ENCODE peak calls at places on chromosome 1, in six cellular contexts. C is neural progenitor cell, Q is hepatocyte, S is GM23248, T is H1, F is endothelial cell of umbilical vein. P is an unnamed sample. For H4K20me1, the result is how much of the 10 kb centered on the place peaks cover.

GRCh38 chr1:9247894-9248293 is 13.3 kb downstream of the H6PD start:
- DNase-seq in T (no peak), S (no peak), C (no peak), Q (no peak), F (no peak), P (no peak)

GRCh38 chr1:112317556-112317955 is 78.5 kb upstream of the CTTNBP2NL start:
- DNase-seq in C (no peak), Q (peak), T (no peak), S (peak), F (peak), P (peak)

GRCh38 chr1:204408074-204408507 is 3.5 kb downstream of the PPP1R15B start:
- DNase-seq in T (no peak), F (peak), C (peak), S (peak), Q (peak), P (peak)

GRCh38 chr1:79323240-79324025 is 316.9 kb upstream of the ADGRL4 start:
- DNase-seq in C (no peak), S (peak), F (peak), Q (peak), T (no peak), P (peak)

GRCh38 chr1:168520052-168520751 is 23.6 kb downstream of the XCL2 start:
- DNase-seq in C (peak), Q (no peak), S (no peak), T (no peak), F (no peak), P (no peak)

GRCh38 chr1:58324551-58324950 is 222.0 kb downstream of the OMA1 start:
- DNase-seq in F (no peak), C (no peak), T (no peak), Q (no peak), S (no peak), P (no peak)

GRCh38 chr1:187121661-187122060 is 292.9 kb downstream of the PLA2G4A start:
- DNase-seq in Q (no peak), T (no peak), S (no peak), C (no peak), F (no peak), P (no peak)

GRCh38 chr1:207740224-207740623 is 11.6 kb upstream of the CD46 start:
- DNase-seq in C (no peak), Q (no peak), F (no peak), T (no peak), S (no peak), P (no peak)

GRCh38 chr1:22591576-22591975 is 28.3 kb downstream of the EPHA8 start:
- DNase-seq in Q (no peak), C (no peak), S (no peak), F (no peak), T (no peak), P (no peak)

GRCh38 chr1:12472798-12473551 is 145.0 kb downstream of the DHRS3 start:
- DNase-seq in T (no peak), S (no peak), Q (peak), C (no peak), F (no peak), P (peak)

GRCh38 chr1:236457775-236458174 is 63.7 kb downstream of the EDARADD start:
- DNase-seq in F (no peak), Q (no peak), C (no peak), S (no peak), T (no peak), P (no peak)

GRCh38 chr1:53625049-53625448 is 113.9 kb downstream of the GLIS1 start:
- DNase-seq in C (no peak), S (peak), Q (no peak), T (no peak), F (no peak), P (peak)

GRCh38 chr1:84847253-84848247 is 45.5 kb downstream of the LPAR3 start:
- DNase-seq in C (no peak), S (peak), F (peak), T (no peak), Q (peak), P (peak)

GRCh38 chr1:186094170-186094569 is 280.9 kb downstream of the TPR start:
- DNase-seq in Q (no peak), T (no peak), C (no peak), F (peak), S (peak), P (peak)

GRCh38 chr1:161390559-161390858 is 22.8 kb upstream of the CFAP126 start:
- DNase-seq in C (no peak), T (no peak), Q (no peak), S (no peak), F (no peak), P (no peak)

GRCh38 chr1:212514782-212515181 is 82.1 kb downstream of the NENF start:
- DNase-seq in Q (peak), T (no peak), S (peak), F (no peak), C (peak), P (no peak)

GRCh38 chr1:212513586-212513985 is 80.9 kb downstream of the NENF start:
- DNase-seq in C (no peak), F (no peak), S (no peak), T (no peak), Q (no peak), P (no peak)

GRCh38 chr1:212514056-212514614 is 81.4 kb downstream of the NENF start:
- DNase-seq in C (no peak), T (no peak), F (no peak), Q (no peak), S (peak), P (peak)

GRCh38 chr1:212512731-212513559 is 80.2 kb downstream of the NENF start:
- DNase-seq in S (peak), T (no peak), C (no peak), F (no peak), Q (no peak), P (peak)

DNA sequence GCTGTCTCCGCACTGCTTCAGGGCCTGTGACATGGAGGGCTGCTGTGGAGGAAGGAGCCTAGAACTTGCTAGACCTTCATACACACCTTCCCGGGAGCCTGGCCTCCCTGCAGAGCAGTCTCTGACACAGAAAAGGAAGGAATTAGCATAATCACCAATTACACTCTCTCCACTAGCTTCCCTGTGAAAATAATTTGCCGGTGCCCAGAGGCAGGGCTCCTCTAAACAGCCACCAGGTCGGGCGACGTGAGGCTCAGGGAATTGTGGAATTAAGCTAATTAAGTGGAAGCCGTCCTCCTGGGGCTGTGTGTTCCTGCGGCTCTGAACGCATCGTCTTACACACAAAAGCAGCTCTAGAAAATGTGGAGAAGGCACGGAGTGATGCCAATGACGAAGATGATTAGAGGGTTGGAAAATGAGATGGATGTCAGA is 82.6 kb downstream of the NENF start:
- DNase-seq in C (peak), F (no peak), T (no peak), S (no peak), Q (no peak), P (no peak)
- TF ChIP-seq EZH2 in C (no peak), F (no peak), T (no peak), S (no peak), Q (no peak), P (no peak)

DNA sequence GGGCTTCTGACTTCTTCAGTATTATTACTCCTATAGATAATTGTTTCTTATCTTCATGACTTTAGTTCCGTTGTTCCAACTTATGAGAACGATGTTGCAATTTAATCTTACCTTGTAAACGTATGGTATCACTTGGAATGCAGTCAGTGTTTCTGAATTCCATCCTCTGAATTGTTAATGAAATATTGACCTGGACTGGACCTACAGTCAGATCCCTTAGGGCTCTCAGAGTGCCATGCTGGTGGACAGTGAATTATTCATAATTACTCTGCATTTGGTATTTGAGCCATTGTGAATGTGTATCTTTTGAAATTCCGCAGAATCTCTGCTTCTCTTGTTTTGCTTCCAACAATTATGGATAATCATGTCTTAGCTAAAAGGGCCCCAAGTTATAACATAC is 72.3 kb downstream of the PRDM2 start:
- DNase-seq in T (no peak), S (no peak), F (no peak), Q (no peak), C (no peak), P (no peak)
- H4K20me1 ChIP-seq in T (under half), S (under half), F (under half), Q (under half), C (under half), P (under half)

DNA sequence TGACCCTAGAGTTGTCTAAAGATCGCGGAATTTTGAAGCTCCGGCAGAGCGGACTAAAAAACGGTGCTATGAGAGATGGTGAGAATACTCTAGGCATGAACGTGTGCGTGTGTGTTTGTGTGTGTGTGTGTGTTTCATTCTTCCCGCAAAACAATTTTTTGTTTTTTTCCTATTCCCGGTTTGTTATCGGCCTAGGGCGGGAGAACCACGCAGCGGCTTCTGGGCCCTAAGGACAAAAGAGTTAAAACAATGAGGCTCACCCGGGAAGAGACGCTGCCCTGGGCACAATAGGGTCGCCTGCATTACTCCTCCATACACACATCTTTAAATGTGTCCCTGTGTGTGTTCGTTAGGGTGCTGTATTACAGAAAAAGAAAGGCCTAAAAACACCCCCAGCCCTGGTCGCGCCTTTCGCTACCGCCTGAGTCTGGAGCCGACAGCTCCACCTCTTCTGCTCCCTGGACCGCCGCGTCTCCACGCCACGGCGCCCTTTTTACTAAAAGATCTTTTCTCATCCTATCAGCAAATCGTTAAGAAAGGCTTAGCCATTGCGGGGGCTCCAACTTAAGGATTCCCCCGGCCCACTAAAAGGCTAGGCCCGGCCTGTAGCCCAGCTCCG is 3.0 kb downstream of the TBX15 start:
- DNase-seq in Q (no peak), T (no peak), S (peak), C (peak), F (no peak), P (no peak)
- TF ChIP-seq EZH2 in Q (peak), T (peak), S (no peak), C (peak), F (peak), P (no peak)

DNA sequence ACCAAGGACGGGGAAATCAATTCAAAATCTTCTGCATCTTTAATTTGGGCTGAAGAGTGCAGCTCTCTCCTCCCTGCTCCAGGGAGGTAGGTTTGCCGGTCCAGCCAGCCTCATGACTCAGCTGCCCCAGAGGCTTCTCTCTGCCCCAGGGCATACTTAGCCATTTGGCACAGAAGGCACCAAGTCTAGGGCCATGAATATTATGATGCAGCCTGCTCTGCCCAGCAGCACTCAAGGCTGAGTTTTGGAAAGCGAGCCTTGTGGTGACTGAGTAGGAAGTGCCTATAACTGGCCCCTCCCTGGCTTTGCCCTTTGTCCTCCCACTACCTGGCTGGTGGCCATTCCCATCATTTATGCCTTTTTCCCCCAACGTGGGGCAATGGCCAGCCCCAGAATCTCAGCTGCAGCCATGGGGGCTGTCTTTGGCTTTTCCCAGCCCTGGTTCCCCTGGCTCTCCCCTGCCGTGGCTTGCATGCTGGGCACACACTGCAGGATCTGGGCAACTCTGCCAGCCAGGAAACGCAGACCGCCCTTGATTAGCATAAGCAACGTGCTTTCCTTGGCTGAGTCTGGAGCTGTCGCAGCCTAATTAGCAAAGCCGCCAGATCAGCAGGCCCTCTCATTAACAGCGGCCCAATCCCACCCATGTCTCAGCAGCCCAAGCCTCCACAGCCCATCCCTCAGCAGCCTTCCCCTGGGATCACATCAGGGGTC is 258.6 kb upstream of the TMEM51 start:
- DNase-seq in C (peak), S (peak), Q (no peak), F (no peak), T (no peak), P (no peak)
- H4K20me1 ChIP-seq in C (under half), S (under half), Q (under half), F (under half), T (under half), P (under half)

GRCh38 chr1:7454895-7455784 is 316.0 kb upstream of the VAMP3 start:
- DNase-seq in C (no peak), F (no peak), S (peak), Q (no peak), T (no peak), P (peak)
- TF ChIP-seq EZH2 in C (no peak), F (no peak), S (no peak), Q (no peak), T (no peak), P (no peak)

GRCh38 chr1:35179864-35180263 is 13.1 kb downstream of the SFPQ start:
- DNase-seq in F (no peak), S (no peak), Q (no peak), C (no peak), T (no peak), P (no peak)
- H4K20me1 ChIP-seq in F (half or more), S (under half), Q (half or more), C (half or more), T (under half), P (under half)

DNA sequence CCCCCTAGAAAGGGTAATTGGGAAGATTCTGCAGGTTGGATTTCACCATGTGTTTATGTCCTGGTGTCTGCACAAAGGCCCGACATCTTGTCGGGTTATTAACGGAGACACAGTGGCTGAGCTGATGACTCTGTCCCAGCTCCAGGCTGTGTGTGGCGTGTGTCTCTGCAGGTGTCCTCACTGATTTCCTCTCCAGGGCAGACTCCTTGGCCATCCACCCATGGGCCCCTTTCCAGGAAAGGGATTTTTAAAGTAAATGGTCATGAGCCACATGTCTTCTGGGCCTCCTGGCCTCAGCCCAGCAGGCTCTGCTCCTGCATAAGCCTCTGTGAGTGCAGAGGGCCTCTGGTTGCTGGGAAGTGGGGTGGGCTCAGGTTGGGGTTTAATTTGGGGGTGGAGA is 418.7 kb upstream of the VAMP3 start:
- DNase-seq in Q (no peak), S (no peak), F (no peak), T (no peak), C (no peak), P (no peak)
- TF ChIP-seq EZH2 in Q (no peak), S (no peak), F (no peak), T (no peak), C (no peak), P (no peak)

GRCh38 chr1:31934251-31934650 is 3.9 kb downstream of the PTP4A2 start:
- DNase-seq in Q (no peak), C (no peak), T (no peak), F (no peak), S (no peak), P (no peak)
- H4K20me1 ChIP-seq in Q (half or more), C (half or more), T (under half), F (under half), S (half or more), P (under half)

P was measured in fibroblast of lung.